ENCODE peak calls at places on chromosomes 12 and 14, in ten cellular contexts. E is lower leg skin, V is GM12865, J is HS-27A, K is T follicular helper cell, X is GOT3, L is fibroblast of lung, B is pons, S is iPS-NIHi11, M is H9. G is an unnamed sample.

GRCh38 chr14:71642715-71643114 is 289.5 kb upstream of the RGS6 start:
- DNase-seq in E (no peak), V (no peak), J (no peak), K (no peak), X (no peak), L (no peak), B (no peak), S (no peak), M (no peak), G (no peak)

GRCh38 chr14:95174184-95174804 is 17.0 kb upstream of the DICER1 start:
- DNase-seq in E (no peak), V (no peak), J (no peak), K (no peak), X (no peak), L (no peak), B (no peak), S (no peak), M (no peak), G (no peak)

GRCh38 chr14:99133563-99134332 is 138.2 kb downstream of the BCL11B start:
- DNase-seq in E (peak; percentile 92), V (no peak), J (no peak), K (no peak), X (no peak), L (no peak), B (no peak), S (no peak), M (peak; percentile 30), G (no peak)

GRCh38 chr14:23056956-23057756 is at the start of gene CDH24:
- DNase-seq in E (peak; percentile 93), V (peak; percentile 76), J (no peak), K (peak; percentile 59), X (no peak), L (peak; percentile 64), B (no peak), S (peak; percentile 87), M (peak; percentile 65), G (peak; percentile 71)

GRCh38 chr14:31388687-31389413 is 31.5 kb downstream of the HEATR5A start:
- DNase-seq in E (no peak), V (peak; percentile 2), J (no peak), K (no peak), X (no peak), L (no peak), B (no peak), S (no peak), M (no peak), G (no peak)

GRCh38 chr12:107287436-107288413 is 194.4 kb upstream of the CRY1 start:
- DNase-seq in E (no peak), V (peak; percentile 1), J (no peak), K (no peak), X (no peak), L (peak; percentile 29), B (no peak), S (no peak), M (no peak), G (no peak)

GRCh38 chr12:4628406-4628805 is 20.4 kb downstream of the AKAP3 start:
- DNase-seq in E (no peak), V (no peak), J (no peak), K (no peak), X (no peak), L (no peak), B (no peak), S (no peak), M (no peak), G (no peak)

GRCh38 chr12:95218852-95219171 is 1.2 kb downstream of the VEZT start:
- DNase-seq in E (no peak), V (peak; percentile 72), J (no peak), K (peak; percentile 16), X (no peak), L (no peak), B (no peak), S (no peak), M (no peak), G (peak; percentile 83)

GRCh38 chr12:22321620-22322019 is 12.9 kb downstream of the ST8SIA1 start:
- DNase-seq in E (no peak), V (no peak), J (no peak), K (peak; percentile 27), X (no peak), L (peak; percentile 40), B (no peak), S (no peak), M (peak; percentile 35), G (peak; percentile 20)

GRCh38 chr12:2637371-2637770 is 157.4 kb upstream of the FKBP4 start:
- DNase-seq in E (no peak), V (no peak), J (no peak), K (no peak), X (no peak), L (no peak), B (no peak), S (no peak), M (no peak), G (no peak)

GRCh38 chr12:121872546-121873223 is 14.0 kb upstream of the HPD start:
- DNase-seq in E (no peak), V (no peak), J (no peak), K (no peak), X (no peak), L (peak; percentile 95), B (peak; percentile 20), S (no peak), M (no peak), G (no peak)